ENCODE peak calls at places on chromosomes 4 and X, in five cellular contexts. X, U, K, D and O are unnamed samples.

GRCh38 chr4:2289955-2290333 is 28.0 kb upstream of the MXD4 start:
- DNase-seq in X (no peak), K (peak), U (no peak), D (no peak), O (no peak)

GRCh38 chrX:49876750-49877149 is 2.5 kb upstream of the USP27X start:
- DNase-seq in U (no peak), D (peak), K (peak), X (peak), O (no peak)

GRCh38 chr4:57124145-57124544 is 14.0 kb upstream of the IGFBP7 start:
- DNase-seq in K (no peak), U (no peak), X (no peak), D (no peak), O (no peak)

GRCh38 chr4:108097990-108098553 is 70.7 kb downstream of the LEF1 start:
- DNase-seq in D (no peak), K (no peak), X (no peak), U (no peak), O (no peak)

GRCh38 chr4:153260553-153261306 is 56.5 kb downstream of the TRIM2 start:
- DNase-seq in K (no peak), D (no peak), U (no peak), X (peak), O (no peak)

GRCh38 chr4:77010841-77011354 is 61.3 kb downstream of the SEPTIN11 start:
- DNase-seq in D (no peak), K (no peak), X (peak), U (no peak), O (peak)

GRCh38 chr4:58587856-58588255 is 1477.7 kb upstream of the IGFBP7 start:
- DNase-seq in U (peak), X (no peak), D (peak), K (peak), O (no peak)

GRCh38 chr4:37461801-37462200 is 217.3 kb downstream of the NWD2 start:
- DNase-seq in K (no peak), U (no peak), D (no peak), X (no peak), O (no peak)

GRCh38 chrX:128106630-128107029 is 54.4 kb upstream of the ACTRT1 start:
- DNase-seq in X (no peak), D (peak), K (peak), U (no peak), O (peak)

GRCh38 chrX:15749642-15750610 is 11.9 kb downstream of the CA5B start:
- DNase-seq in U (no peak), K (no peak), D (no peak), X (peak), O (no peak)

GRCh38 chr4:98929341-98930267 is 671 bp upstream of the EIF4E start:
- DNase-seq in K (peak), X (peak), D (peak), U (peak), O (peak)

GRCh38 chr4:123819362-123820035 is 422.9 kb downstream of the SPRY1 start:
- DNase-seq in U (no peak), X (peak), D (no peak), K (no peak), O (no peak)

GRCh38 chr4:8276358-8277240 is 7.0 kb downstream of the HTRA3 start:
- DNase-seq in K (no peak), D (no peak), X (peak), U (peak), O (no peak)

GRCh38 chr4:24219171-24219570 is 329.3 kb upstream of the PPARGC1A start:
- DNase-seq in U (no peak), X (no peak), K (peak), D (no peak), O (no peak)

GRCh38 chr4:95219109-95219508 is 329.7 kb downstream of the UNC5C start:
- DNase-seq in D (no peak), K (no peak), X (peak), U (no peak), O (no peak)

GRCh38 chrX:31340587-31340986 is 268.7 kb upstream of the FTHL17 start:
- DNase-seq in U (no peak), K (no peak), D (no peak), X (no peak), O (no peak)

GRCh38 chr4:120815361-120815760 is 107.2 kb downstream of the PRDM5 start:
- DNase-seq in U (no peak), X (no peak), D (no peak), K (no peak), O (no peak)

GRCh38 chr4:23747131-23747752 is 142.6 kb downstream of the PPARGC1A start:
- DNase-seq in X (no peak), D (no peak), U (no peak), K (peak), O (no peak)

GRCh38 chr4:96354036-96354712 is 514.3 kb downstream of the PDHA2 start:
- DNase-seq in U (no peak), X (no peak), D (peak), K (peak), O (no peak)

GRCh38 chr4:110635155-110635479 is 12.2 kb upstream of the PITX2 start:
- DNase-seq in K (no peak), D (no peak), U (no peak), X (no peak), O (no peak)

GRCh38 chr4:19689511-19689910 is 562.2 kb upstream of the SLIT2 start:
- DNase-seq in X (peak), U (no peak), K (no peak), D (peak), O (peak)

GRCh38 chr4:37999000-37999745 is 39.0 kb downstream of the PTTG2 start:
- DNase-seq in K (peak), X (no peak), U (no peak), D (no peak), O (no peak)

GRCh38 chr4:140943887-140944515 is 187.8 kb upstream of the TBC1D9 start:
- DNase-seq in K (no peak), D (no peak), U (no peak), X (peak), O (no peak)

GRCh38 chr4:121684016-121684415 is 12.8 kb downstream of the ANXA5 start:
- DNase-seq in U (no peak), D (no peak), X (no peak), K (no peak), O (no peak)